ENCODE peak calls at places on chromosomes 11 and 22, in nine cellular contexts. T is neuronal stem cell; E is NB4; B is retinal pigment epithelial cell; H is tibial nerve; W is fibroblast of mammary gland; P is adipocyte; N is heart right ventricle; Q is CD4-positive, CD25-positive, alpha-beta regulatory T cell. I is an unnamed sample.

GRCh38 chr11:132779487-132779886 is 752.8 kb downstream of the OPCML start:
- DNase-seq in T (no peak), E (no peak), B (no peak), H (no peak), W (no peak), P (peak), N (no peak), Q (no peak), I (peak)

GRCh38 chr11:94303884-94304459 is 408 bp upstream of the IZUMO1R start:
- DNase-seq in T (no peak), E (no peak), B (no peak), H (no peak), W (no peak), P (peak), N (no peak), Q (no peak), I (no peak)

GRCh38 chr11:27972432-27973170 is 135.4 kb downstream of the KIF18A start:
- DNase-seq in T (no peak), E (no peak), B (no peak), H (no peak), W (peak), P (no peak), N (no peak), Q (no peak), I (peak)

GRCh38 chr11:66106786-66107599 is 36.9 kb downstream of the PACS1 start:
- DNase-seq in T (no peak), E (peak), B (no peak), H (no peak), W (peak), P (no peak), N (no peak), Q (no peak), I (no peak)

GRCh38 chr11:96014234-96014633 is 90.3 kb upstream of the MTMR2 start:
- DNase-seq in T (peak), E (peak), B (no peak), H (no peak), W (peak), P (peak), N (no peak), Q (peak), I (peak)

GRCh38 chr22:42192547-42192946 is 61.9 kb upstream of the CYP2D6 start:
- DNase-seq in T (no peak), E (no peak), B (no peak), H (no peak), W (no peak), P (no peak), N (no peak), Q (no peak), I (no peak)

GRCh38 chr22:43884600-43885318 is 7.1 kb downstream of the PNPLA5 start:
- DNase-seq in T (peak), E (peak), B (no peak), H (peak), W (peak), P (peak), N (peak), Q (no peak), I (peak)

GRCh38 chr22:47384977-47385376 is 622.5 kb downstream of the TBC1D22A start:
- DNase-seq in T (no peak), E (no peak), B (no peak), H (no peak), W (no peak), P (no peak), N (no peak), Q (no peak), I (no peak)

GRCh38 chr22:45212306-45212709 is 28.4 kb downstream of the KIAA0930 start:
- DNase-seq in T (no peak), E (no peak), B (peak), H (peak), W (peak), P (peak), N (peak), Q (no peak), I (peak)

DNA sequence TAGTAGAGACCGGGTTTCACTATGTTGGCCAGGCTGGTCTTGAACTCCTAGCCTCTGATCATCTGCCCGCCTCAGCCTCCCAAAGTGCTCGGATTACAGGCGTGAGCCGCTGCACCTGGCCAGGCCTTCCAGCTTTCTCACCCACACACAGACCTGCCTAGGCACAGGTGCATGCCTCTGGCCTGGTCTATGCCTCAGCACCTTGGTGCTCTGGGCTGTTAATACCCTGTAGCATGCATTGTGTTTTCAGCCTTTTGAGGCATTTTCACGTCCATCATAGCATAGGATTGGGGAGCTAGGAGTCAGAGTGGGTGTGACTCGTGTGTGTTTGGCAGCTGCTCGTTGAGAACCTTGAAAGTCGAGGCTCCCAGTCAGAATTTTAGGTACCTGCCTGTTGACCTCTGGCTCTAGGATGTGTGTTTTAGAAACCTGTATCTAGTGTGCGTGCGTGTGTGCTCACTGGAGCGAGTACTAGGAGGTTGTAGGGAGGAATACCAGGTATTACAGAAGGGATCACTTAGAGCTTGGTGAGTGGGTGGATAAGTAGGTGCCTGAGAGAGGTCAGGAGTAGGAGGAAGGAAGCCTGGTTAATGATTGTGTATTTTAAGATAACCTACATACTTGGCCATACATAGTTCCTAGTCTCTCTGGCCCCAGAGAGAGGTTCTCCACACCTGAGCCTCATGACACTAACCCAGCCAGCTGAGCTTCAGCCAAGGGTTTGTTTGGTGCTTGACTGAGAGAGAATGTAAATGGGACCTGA is 20.0 kb downstream of the CRKL start:
- DNase-seq in T (no peak), E (no peak), B (no peak), H (no peak), W (no peak), P (no peak), N (no peak), Q (no peak), I (no peak)
- H3K4me3 ChIP-seq in T (no peak), E (no peak), B (no peak), H (no peak), W (no peak), P (no peak), N (no peak), Q (peak), I (no peak)

GRCh38 chr11:64331569-64332371 is 8.2 kb upstream of the CCDC88B start:
- DNase-seq in T (no peak), E (peak), B (peak), H (peak), W (peak), P (peak), N (peak), Q (peak), I (peak)
- H3K4me3 ChIP-seq in T (peak), E (no peak), B (no peak), H (no peak), W (no peak), P (no peak), N (no peak), Q (no peak), I (no peak)

GRCh38 chr11:111200010-111200534 is 45.5 kb upstream of the POU2AF2 start:
- DNase-seq in T (no peak), E (no peak), B (no peak), H (no peak), W (no peak), P (no peak), N (no peak), Q (no peak), I (no peak)

GRCh38 chr11:111189466-111189865 is 56.1 kb upstream of the POU2AF2 start:
- DNase-seq in T (no peak), E (no peak), B (no peak), H (no peak), W (peak), P (no peak), N (no peak), Q (no peak), I (no peak)

GRCh38 chr11:111193924-111194490 is 51.5 kb upstream of the POU2AF2 start:
- DNase-seq in T (no peak), E (no peak), B (no peak), H (no peak), W (peak), P (no peak), N (no peak), Q (no peak), I (no peak)

GRCh38 chr11:111194789-111195188 is 50.7 kb upstream of the POU2AF2 start:
- DNase-seq in T (no peak), E (no peak), B (no peak), H (no peak), W (no peak), P (no peak), N (no peak), Q (no peak), I (no peak)

DNA sequence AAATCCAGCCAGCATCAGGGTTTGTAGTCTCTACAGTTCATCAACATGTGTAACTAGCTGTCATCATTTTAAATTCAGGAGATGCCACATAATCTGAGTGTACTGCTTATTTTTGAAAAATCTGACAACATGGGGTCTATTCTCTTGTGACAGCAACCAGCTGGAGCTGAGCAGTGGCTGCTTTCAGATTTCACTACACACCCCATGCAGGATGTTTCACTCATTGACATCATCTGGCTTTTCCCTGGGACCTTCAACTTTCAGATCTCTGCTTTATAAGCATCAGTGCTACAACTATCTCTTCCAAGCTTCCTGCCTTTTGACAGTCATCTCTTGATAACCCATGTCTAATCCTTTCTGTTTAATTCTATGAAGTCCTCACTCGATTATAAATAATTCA is 50.3 kb upstream of the POU2AF2 start:
- DNase-seq in T (no peak), E (no peak), B (no peak), H (no peak), W (no peak), P (no peak), N (no peak), Q (no peak), I (no peak)
- H3K4me3 ChIP-seq in T (no peak), E (no peak), B (no peak), H (no peak), W (no peak), P (no peak), N (no peak), Q (no peak), I (no peak)

DNA sequence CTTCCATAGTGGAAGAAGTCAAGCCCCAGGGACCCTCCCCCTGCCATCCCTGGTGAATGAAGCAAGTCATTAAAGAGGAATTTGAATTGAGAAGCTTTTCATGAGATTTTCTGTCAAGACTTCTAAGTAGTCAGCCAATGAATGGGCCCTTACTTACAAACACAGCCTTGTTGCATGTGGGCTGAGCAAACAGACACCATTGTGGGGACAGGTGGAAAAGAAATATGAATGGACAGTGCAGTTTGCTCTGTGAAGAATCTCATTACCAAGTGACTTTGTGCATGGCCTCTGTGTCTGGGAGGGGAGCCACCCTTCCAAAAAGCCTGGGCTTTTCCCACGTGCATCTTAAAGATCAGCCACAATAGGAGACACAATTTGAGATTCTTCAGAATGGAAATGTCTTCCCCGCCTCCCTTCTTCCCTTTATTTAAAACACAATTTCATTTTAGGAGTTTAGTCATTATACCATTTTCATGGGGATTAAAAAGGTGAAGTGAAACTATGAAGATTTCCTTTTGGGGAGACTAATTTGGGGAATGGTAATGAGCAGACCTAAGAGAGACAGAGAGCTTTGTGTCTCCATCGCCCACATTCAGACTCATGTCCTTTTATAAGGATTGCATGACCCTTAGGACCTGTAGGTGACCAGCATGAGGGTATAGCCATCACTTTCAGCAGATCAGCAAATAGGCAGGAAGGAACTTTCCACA is 151.9 kb downstream of the LRRC4C start:
- DNase-seq in T (peak), E (no peak), B (no peak), H (no peak), W (no peak), P (no peak), N (no peak), Q (no peak), I (no peak)
- H3K4me3 ChIP-seq in T (no peak), E (no peak), B (no peak), H (no peak), W (no peak), P (no peak), N (no peak), Q (no peak), I (no peak)

DNA sequence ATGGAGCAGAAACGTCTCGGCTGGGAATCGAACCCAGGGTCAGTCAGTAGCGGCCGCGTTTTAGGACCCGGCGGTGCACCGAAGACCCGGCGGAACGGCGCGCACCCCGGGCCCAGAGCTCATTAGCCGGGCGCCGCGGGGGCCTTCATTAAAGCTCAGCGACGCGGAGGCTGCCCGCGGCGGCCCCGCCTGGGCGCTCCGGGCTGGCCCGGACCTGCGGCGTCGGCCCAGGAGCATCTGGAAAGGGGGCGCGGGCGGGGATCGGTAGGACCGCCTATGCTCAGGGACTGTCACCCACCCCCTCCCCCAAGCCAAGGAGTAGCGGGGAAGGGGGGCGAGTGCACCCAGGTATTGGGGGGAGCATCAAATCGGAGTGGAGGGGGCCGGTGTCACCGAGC is 52.2 kb downstream of the CYTH4 start:
- DNase-seq in T (no peak), E (no peak), B (no peak), H (no peak), W (no peak), P (no peak), N (no peak), Q (no peak), I (no peak)
- H3K4me3 ChIP-seq in T (peak), E (no peak), B (no peak), H (no peak), W (no peak), P (no peak), N (no peak), Q (no peak), I (no peak)

GRCh38 chr11:45343988-45344387 is 57.8 kb upstream of the SYT13 start:
- DNase-seq in T (no peak), E (no peak), B (no peak), H (no peak), W (no peak), P (no peak), N (no peak), Q (no peak), I (no peak)

GRCh38 chr11:45337583-45338360 is 51.6 kb upstream of the SYT13 start:
- DNase-seq in T (no peak), E (no peak), B (no peak), H (no peak), W (no peak), P (no peak), N (no peak), Q (no peak), I (no peak)

GRCh38 chr11:45341379-45341778 is 55.2 kb upstream of the SYT13 start:
- DNase-seq in T (no peak), E (no peak), B (no peak), H (no peak), W (no peak), P (no peak), N (no peak), Q (no peak), I (no peak)

GRCh38 chr11:45336136-45336535 is 50.0 kb upstream of the SYT13 start:
- DNase-seq in T (no peak), E (no peak), B (no peak), H (no peak), W (no peak), P (no peak), N (no peak), Q (no peak), I (no peak)

DNA sequence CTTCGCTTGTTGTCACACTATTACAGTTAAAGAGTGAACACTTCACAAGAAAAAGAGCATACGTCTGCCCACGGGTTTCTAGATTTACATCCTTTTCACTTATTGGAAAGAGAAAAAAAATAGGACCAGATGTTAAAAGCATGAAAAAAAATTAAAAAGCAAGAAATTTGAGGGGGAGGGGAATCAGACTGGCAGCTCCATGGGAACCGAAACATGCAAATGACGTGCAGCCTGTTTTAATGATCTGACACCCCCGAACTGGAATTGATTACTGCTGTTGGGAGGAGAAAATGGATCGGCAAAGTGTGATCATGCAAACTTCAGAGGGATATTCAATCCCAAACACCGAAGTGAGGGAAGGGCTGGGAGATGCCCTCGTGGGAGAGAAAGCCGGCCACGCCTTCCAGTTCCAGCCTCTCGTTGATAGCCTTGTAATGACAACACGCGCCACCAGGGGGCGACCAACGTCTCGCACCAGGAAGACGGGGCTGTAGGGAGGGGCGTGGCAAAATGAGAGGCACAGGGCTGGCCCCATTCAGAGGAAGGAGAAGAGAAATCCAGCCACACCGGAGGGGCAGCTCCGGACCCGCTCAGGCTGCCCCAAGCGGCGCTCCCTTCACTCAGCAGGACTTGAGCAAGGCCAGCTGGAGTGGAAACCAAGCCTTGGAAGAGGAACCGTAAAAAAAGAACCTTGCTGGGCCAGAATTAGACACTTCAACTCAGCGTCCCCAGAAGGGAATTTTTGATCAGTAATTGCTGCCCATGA is 53.8 kb upstream of the SYT13 start:
- DNase-seq in T (peak), E (peak), B (peak), H (peak), W (peak), P (peak), N (peak), Q (peak), I (peak)
- H3K4me3 ChIP-seq in T (no peak), E (no peak), B (no peak), H (peak), W (no peak), P (peak), N (peak), Q (peak), I (no peak)

GRCh38 chr11:64304316-64305072 is 830 bp upstream of the ESRRA start:
- DNase-seq in T (peak), E (peak), B (peak), H (peak), W (peak), P (peak), N (peak), Q (peak), I (peak)

GRCh38 chr11:64304032-64304315 is 1.4 kb upstream of the ESRRA start:
- DNase-seq in T (no peak), E (no peak), B (no peak), H (no peak), W (no peak), P (no peak), N (no peak), Q (no peak), I (no peak)

GRCh38 chr11:64305075-64305690 is at the start of gene ESRRA:
- DNase-seq in T (peak), E (peak), B (peak), H (peak), W (peak), P (peak), N (peak), Q (peak), I (peak)

GRCh38 chr11:64305691-64306562 is 603 bp downstream of the ESRRA start:
- DNase-seq in T (peak), E (peak), B (no peak), H (peak), W (no peak), P (peak), N (peak), Q (peak), I (peak)

GRCh38 chr11:64303109-64304031 is 2.0 kb upstream of the ESRRA start:
- DNase-seq in T (no peak), E (no peak), B (no peak), H (no peak), W (no peak), P (no peak), N (no peak), Q (no peak), I (no peak)
- H3K4me3 ChIP-seq in T (no peak), E (peak), B (no peak), H (no peak), W (no peak), P (no peak), N (no peak), Q (no peak), I (no peak)

GRCh38 chr11:14618060-14618459 is 25.5 kb upstream of the PDE3B start:
- DNase-seq in T (no peak), E (no peak), B (no peak), H (no peak), W (no peak), P (no peak), N (no peak), Q (no peak), I (no peak)

GRCh38 chr11:14617241-14618027 is 26.2 kb upstream of the PDE3B start:
- DNase-seq in T (no peak), E (no peak), B (peak), H (no peak), W (no peak), P (no peak), N (no peak), Q (no peak), I (no peak)

GRCh38 chr11:14620027-14620511 is 23.5 kb upstream of the PDE3B start:
- DNase-seq in T (no peak), E (no peak), B (no peak), H (no peak), W (no peak), P (no peak), N (no peak), Q (no peak), I (peak)

GRCh38 chr11:14622241-14622954 is 21.2 kb upstream of the PDE3B start:
- DNase-seq in T (no peak), E (no peak), B (no peak), H (no peak), W (no peak), P (no peak), N (no peak), Q (no peak), I (no peak)

DNA sequence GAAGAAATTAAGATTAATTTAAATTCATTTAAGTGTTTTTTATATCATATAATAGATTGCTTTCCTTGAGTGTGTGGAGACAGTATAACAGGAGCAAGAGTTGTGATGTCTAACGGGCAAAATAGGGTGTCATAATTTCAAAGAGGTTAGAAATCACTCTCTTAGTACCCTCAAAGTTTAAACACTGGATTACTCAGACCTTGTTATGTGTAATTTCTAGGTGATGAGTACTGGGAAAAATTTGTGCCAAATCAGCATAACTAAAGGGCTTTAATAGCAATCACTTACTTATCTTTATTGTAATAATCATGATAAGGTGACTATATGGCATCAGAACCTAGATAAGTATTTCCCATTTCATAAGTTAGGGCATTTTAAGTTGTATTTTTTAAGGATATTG is 24.0 kb upstream of the PDE3B start:
- DNase-seq in T (no peak), E (no peak), B (no peak), H (no peak), W (no peak), P (no peak), N (no peak), Q (no peak), I (no peak)
- H3K4me3 ChIP-seq in T (no peak), E (no peak), B (no peak), H (no peak), W (no peak), P (no peak), N (no peak), Q (no peak), I (no peak)

I was measured in astrocyte of the spinal cord.